ENCODE peak calls at places on chromosomes 12 and 14, in four cellular contexts. J is stimulated activated CD8-positive, alpha-beta memory T cell treated with anti-CD3 and anti-CD28 coated beads, Interleukin-4, amount 100 ng/mL, for 1 hour; N is activated T-helper 1 cell treated with anti-CD3 and anti-CD28 coated beads, Interleukin-12 subunit alpha, Interleukin-12 subunit beta, Interleukin-2, Interleukin-4 antibody, amounts not matched to agents 30 ng/mL and 10 ng/mL and 1 ng/mL, durations not matched to agents 14 hours and 24 hours and 36 hours; P is MM.1S. T is an unnamed sample.

GRCh38 chr14:88385212-88386101 is at the start of gene SPATA7:
- DNase-seq in N (peak), P (peak), J (peak), T (peak)

GRCh38 chr14:67188326-67188725 is 914 bp upstream of the GARIN2 start:
- DNase-seq in N (no peak), J (no peak), P (no peak), T (no peak)

GRCh38 chr12:1644113-1644512 is 15.1 kb downstream of the WNT5B start:
- DNase-seq in J (no peak), P (no peak), N (no peak), T (no peak)

GRCh38 chr12:48160807-48161206 is 3.5 kb upstream of the ASB8 start:
- DNase-seq in N (no peak), J (no peak), P (no peak), T (no peak)

GRCh38 chr12:96249196-96250118 is 55.3 kb downstream of the ELK3 start:
- DNase-seq in P (no peak), J (no peak), N (no peak), T (no peak)

GRCh38 chr12:57868870-57869609 is 22.5 kb upstream of the CTDSP2 start:
- DNase-seq in P (no peak), N (no peak), J (no peak), T (no peak)

GRCh38 chr14:32453857-32454810 is 125.0 kb downstream of the AKAP6 start:
- DNase-seq in J (no peak), N (no peak), P (peak), T (no peak)

GRCh38 chr12:104695453-104696148 is 238.9 kb downstream of the CHST11 start:
- DNase-seq in J (no peak), N (peak), P (no peak), T (peak)

GRCh38 chr12:30928356-30929264 is 2.1 kb downstream of the TSPAN11 start:
- DNase-seq in N (no peak), P (no peak), J (no peak), T (no peak)

GRCh38 chr14:29273513-29273912 is 506.9 kb downstream of the FOXG1 start:
- DNase-seq in P (no peak), N (no peak), J (no peak), T (no peak)

GRCh38 chr14:20035938-20036337 is at the start of gene OR4K13:
- DNase-seq in N (no peak), P (no peak), J (no peak), T (no peak)

GRCh38 chr14:58690801-58691516 is 53.2 kb downstream of the DACT1 start:
- DNase-seq in P (no peak), N (no peak), J (no peak), T (no peak)

GRCh38 chr12:121295123-121295745 is 1.3 kb downstream of the CAMKK2 start:
- DNase-seq in P (peak), N (no peak), J (no peak), T (no peak)

GRCh38 chr12:123889848-123890535 is 82.6 kb downstream of the CCDC92 start:
- DNase-seq in P (no peak), J (no peak), N (no peak), T (no peak)

GRCh38 chr12:98352218-98352811 is 163.1 kb upstream of the TMPO start:
- DNase-seq in P (no peak), N (no peak), J (no peak), T (no peak)

GRCh38 chr14:38208825-38209562 is 1.3 kb downstream of the SSTR1 start:
- DNase-seq in P (no peak), N (no peak), J (no peak), T (no peak)

GRCh38 chr12:101694297-101694848 is 3.1 kb upstream of the CHPT1 start:
- DNase-seq in J (no peak), N (no peak), P (no peak), T (no peak)

GRCh38 chr14:104136472-104137296 is 1.7 kb upstream of the KIF26A start:
- DNase-seq in J (no peak), N (no peak), P (no peak), T (no peak)

GRCh38 chr12:117441751-117442150 is 80.3 kb upstream of the NOS1 start:
- DNase-seq in N (no peak), J (no peak), P (no peak), T (no peak)

GRCh38 chr12:106226884-106227640 is 20.8 kb downstream of the CKAP4 start:
- DNase-seq in J (no peak), N (peak), P (peak), T (no peak)